ENCODE peak calls at places on chromosomes 2 and 18, in six cellular contexts. N, F, J, C, Z and G are unnamed samples.
A peak's percentile ranks its signal among the peaks of the same experiment; 100 is the strongest.

GRCh38 chr2:221444106-221444505 is 128.0 kb downstream of the EPHA4 start:
- DNase-seq in N (peak; percentile 85), F (no peak), J (no peak), C (peak; percentile 23), Z (peak; percentile 64), G (no peak)

GRCh38 chr2:226887940-226888339 is 52.1 kb downstream of the RHBDD1 start:
- DNase-seq in N (no peak), F (no peak), J (no peak), C (peak; percentile 55), Z (no peak), G (no peak)

GRCh38 chr2:62789918-62790317 is 84.4 kb downstream of the EHBP1 start:
- DNase-seq in N (no peak), F (no peak), J (no peak), C (no peak), Z (no peak), G (no peak)

GRCh38 chr2:203670939-203671338 is 35.5 kb upstream of the CD28 start:
- DNase-seq in N (no peak), F (no peak), J (no peak), C (no peak), Z (no peak), G (no peak)

GRCh38 chr18:35490894-35491688 is 6.7 kb downstream of the INO80C start:
- DNase-seq in N (no peak), F (no peak), J (no peak), C (no peak), Z (peak; percentile 73), G (no peak)

GRCh38 chr2:122748552-122749011 is 993.1 kb downstream of the TSN start:
- DNase-seq in N (no peak), F (no peak), J (no peak), C (peak; percentile 49), Z (peak; percentile 51), G (peak; percentile 17)

GRCh38 chr2:6723865-6724571 is 141.7 kb downstream of the CMPK2 start:
- DNase-seq in N (no peak), F (no peak), J (no peak), C (no peak), Z (no peak), G (no peak)

GRCh38 chr18:50286391-50287027 is 983 bp downstream of the CXXC1 start:
- DNase-seq in N (no peak), F (no peak), J (no peak), C (peak; percentile 26), Z (peak; percentile 24), G (no peak)